ENCODE peak calls at places on chromosomes 13 and 19, in eight cellular contexts. W is endodermal cell; R is astrocyte; I is psoas muscle; B is heart left ventricle; J is heart right ventricle; S is CD8-positive, alpha-beta T cell; D is uterus. G is an unnamed sample.

GRCh38 chr19:35162471-35163326 is 8.2 kb downstream of the FXYD5 start:
- DNase-seq in W (no peak), R (peak; percentile 51), I (no peak), B (no peak), J (no peak), S (no peak), D (no peak), G (no peak)

GRCh38 chr13:27007166-27007565 is 164.4 kb downstream of the USP12 start:
- DNase-seq in W (peak; percentile 53), R (no peak), I (no peak), B (no peak), J (no peak), S (no peak), D (no peak), G (no peak)

GRCh38 chr19:34381399-34382251 is 16.6 kb downstream of the GPI start:
- DNase-seq in W (no peak), R (no peak), I (peak; percentile 33), B (no peak), J (no peak), S (no peak), D (no peak), G (no peak)

GRCh38 chr19:805600-806550 is 8.6 kb downstream of the PTBP1 start:
- DNase-seq in W (peak; percentile 64), R (no peak), I (peak; percentile 13), B (no peak), J (no peak), S (no peak), D (no peak), G (peak; percentile 37)

GRCh38 chr13:111519490-111520170 is 199.2 kb downstream of the TEX29 start:
- DNase-seq in W (no peak), R (no peak), I (no peak), B (peak; percentile 45), J (no peak), S (no peak), D (no peak), G (peak; percentile 19)

GRCh38 chr13:31681133-31681532 is 58.2 kb upstream of the RXFP2 start:
- DNase-seq in W (no peak), R (no peak), I (no peak), B (no peak), J (no peak), S (no peak), D (no peak), G (no peak)

GRCh38 chr13:34161829-34162544 is 344.0 kb downstream of the RFC3 start:
- DNase-seq in W (peak; percentile 56), R (peak; percentile 91), I (no peak), B (no peak), J (no peak), S (no peak), D (no peak), G (no peak)

GRCh38 chr19:55369651-55370304 is 485 bp downstream of the IL11 start:
- DNase-seq in W (peak; percentile 95), R (peak; percentile 68), I (no peak), B (peak; percentile 52), J (no peak), S (peak; percentile 37), D (no peak), G (peak; percentile 50)

GRCh38 chr19:40241125-40241808 is 14.8 kb upstream of the CCNP start:
- DNase-seq in W (no peak), R (no peak), I (no peak), B (no peak), J (no peak), S (no peak), D (no peak), G (peak; percentile 28)

GRCh38 chr13:59437902-59438301 is 725.8 kb downstream of the DIAPH3 start:
- DNase-seq in W (no peak), R (no peak), I (no peak), B (no peak), J (no peak), S (no peak), D (no peak), G (no peak)

GRCh38 chr19:54526972-54527371 is 24.3 kb downstream of the LAIR2 start:
- DNase-seq in W (no peak), R (no peak), I (no peak), B (no peak), J (no peak), S (no peak), D (no peak), G (no peak)

GRCh38 chr13:108987945-108988344 is 358.5 kb downstream of the MYO16 start:
- DNase-seq in W (no peak), R (no peak), I (no peak), B (no peak), J (no peak), S (no peak), D (no peak), G (no peak)

GRCh38 chr19:53655042-53655665 is 23.4 kb downstream of the DPRX start:
- DNase-seq in W (no peak), R (no peak), I (no peak), B (no peak), J (no peak), S (no peak), D (no peak), G (no peak)

GRCh38 chr19:49427855-49428546 is 2.8 kb downstream of the GFY start:
- DNase-seq in W (peak; percentile 87), R (no peak), I (no peak), B (no peak), J (no peak), S (peak; percentile 33), D (no peak), G (no peak)

GRCh38 chr19:28915737-28916460 is 297.1 kb downstream of the UQCRFS1 start:
- DNase-seq in W (peak; percentile 78), R (no peak), I (no peak), B (no peak), J (no peak), S (no peak), D (no peak), G (no peak)

GRCh38 chr19:22882797-22883196 is 50.7 kb downstream of the ZNF723 start:
- DNase-seq in W (no peak), R (peak; percentile 0), I (no peak), B (no peak), J (peak; percentile 5), S (no peak), D (no peak), G (no peak)

DNA sequence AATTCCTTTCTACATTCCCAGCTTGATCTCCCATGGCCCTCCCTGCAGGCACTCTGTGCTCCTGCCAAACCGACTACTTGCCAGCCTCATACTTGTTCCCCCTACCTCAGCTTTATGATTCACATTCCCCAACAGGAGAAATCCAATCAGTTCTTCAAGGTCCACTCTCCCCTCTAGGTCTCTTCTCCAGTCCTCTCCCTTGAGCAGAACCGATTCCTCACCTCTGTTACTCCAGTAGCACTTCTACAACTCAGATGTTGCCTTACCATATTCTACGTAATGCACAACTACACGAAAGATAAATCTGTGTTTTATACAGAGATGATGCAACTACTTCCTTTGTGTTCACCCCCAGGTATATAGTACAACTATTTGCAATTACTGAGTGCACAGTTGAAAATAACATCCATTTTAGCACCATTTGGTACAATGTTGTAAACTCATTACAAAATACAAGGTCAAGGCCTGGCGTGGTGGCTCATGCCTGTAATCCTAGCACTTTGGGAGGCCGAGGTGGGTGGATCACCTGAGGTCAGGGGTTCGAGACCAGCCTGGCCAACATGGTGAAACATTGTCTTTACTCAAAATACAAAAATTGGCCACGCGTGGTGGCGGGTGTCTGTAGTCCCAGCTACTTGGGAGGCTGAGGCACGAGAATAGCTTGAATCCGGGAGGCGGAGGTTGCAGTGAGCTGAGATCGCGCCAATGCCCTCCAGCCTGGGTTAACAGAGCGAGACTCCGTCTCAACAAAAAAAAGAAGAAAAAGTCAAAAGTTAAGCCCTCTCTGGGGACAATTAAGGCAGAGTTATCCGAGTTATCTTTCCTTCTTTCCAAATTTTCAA is 2.9 kb upstream of the WBP4 start:
- DNase-seq in W (no peak), R (no peak), I (no peak), B (no peak), J (no peak), S (no peak), D (no peak), G (no peak)
- H3K27ac ChIP-seq in W (no peak overlapping the region), R (peak overlapping the region; percentile 96), I (peak overlapping the region; percentile 98), B (peak overlapping the region; percentile 92), J (peak overlapping the region; percentile 98), S (no peak overlapping the region), D (peak overlapping the region; percentile 100), G (peak overlapping the region; percentile 98)

GRCh38 chr19:3007975-3008374 is 21.1 kb downstream of the TLE2 start:
- DNase-seq in W (no peak), R (no peak), I (no peak), B (no peak), J (no peak), S (no peak), D (no peak), G (no peak)

GRCh38 chr19:3010871-3011270 is 18.2 kb downstream of the TLE2 start:
- DNase-seq in W (no peak), R (no peak), I (no peak), B (no peak), J (no peak), S (no peak), D (no peak), G (no peak)

GRCh38 chr19:3006075-3006767 is 22.9 kb downstream of the TLE2 start:
- DNase-seq in W (peak; percentile 97), R (no peak), I (no peak), B (no peak), J (no peak), S (no peak), D (no peak), G (no peak)

GRCh38 chr19:3005345-3005744 is 23.7 kb downstream of the TLE2 start:
- DNase-seq in W (no peak), R (no peak), I (no peak), B (no peak), J (no peak), S (no peak), D (no peak), G (no peak)

DNA sequence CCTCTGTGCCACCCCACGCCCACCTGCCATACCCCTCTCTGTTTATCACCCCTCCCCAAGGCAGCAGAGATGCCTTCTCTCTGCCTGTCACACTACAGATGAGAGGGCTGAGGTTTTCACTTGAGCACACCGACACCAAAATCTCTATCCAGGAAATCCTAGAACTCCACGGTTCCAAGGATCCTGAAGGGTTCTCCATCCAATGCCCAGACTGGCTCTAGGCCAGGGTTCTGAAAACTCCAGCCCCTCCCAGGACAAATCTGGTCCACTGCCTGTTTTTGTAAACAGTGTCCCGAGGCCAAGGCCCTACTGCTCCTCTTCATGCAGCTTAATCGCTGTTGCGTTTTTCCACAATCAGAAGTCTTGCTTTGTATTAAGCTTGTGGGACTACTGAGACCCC is 20.1 kb downstream of the TLE2 start:
- DNase-seq in W (no peak), R (no peak), I (no peak), B (no peak), J (no peak), S (no peak), D (no peak), G (no peak)
- TF ChIP-seq CTCF in W (no peak), R (no peak), I (no peak), B (no peak), J (no peak), S (no peak), D (no peak), G (no peak)

GRCh38 chr13:42796747-42797356 is 15.5 kb downstream of the FAM216B start:
- DNase-seq in W (no peak), R (no peak), I (no peak), B (no peak), J (no peak), S (no peak), D (no peak), G (no peak)
- H3K27ac ChIP-seq in W (no peak overlapping the region), R (no peak overlapping the region), I (no peak overlapping the region), B (no peak overlapping the region), J (no peak overlapping the region), S (no peak overlapping the region), D (peak overlapping the region; percentile 39), G (no peak overlapping the region)

GRCh38 chr13:39012608-39013007 is 22.0 kb upstream of the STOML3 start:
- DNase-seq in W (peak; percentile 85), R (no peak), I (no peak), B (no peak), J (no peak), S (no peak), D (no peak), G (no peak)
- TF ChIP-seq CTCF in W (peak; percentile 82), R (no peak), I (no peak), B (no peak), J (no peak), S (no peak), D (no peak), G (no peak)

G was measured in lower lobe of right lung.